ENCODE peak calls at places on chromosomes 7 and 10, in six cellular contexts. R, I, O, C, W and H are unnamed samples.

GRCh38 chr10:13633689-13634088 is 46.9 kb downstream of the PRPF18 start:
- DNase-seq in R (no peak), I (no peak), O (no peak), C (peak; percentile 90), W (no peak), H (no peak)

GRCh38 chr10:24240001-24240751 is 31.2 kb downstream of the KIAA1217 start:
- DNase-seq in R (no peak), I (no peak), O (no peak), C (peak; percentile 58), W (no peak), H (peak; percentile 33)

GRCh38 chr7:107660381-107661080 is at the start of gene SLC26A4:
- DNase-seq in R (no peak), I (no peak), O (peak; percentile 5), C (no peak), W (no peak), H (no peak)

GRCh38 chr7:43838201-43838659 is 31.1 kb downstream of the MRPS24 start:
- DNase-seq in R (no peak), I (no peak), O (no peak), C (no peak), W (no peak), H (no peak)

GRCh38 chr10:4947635-4948596 is 15.3 kb upstream of the AKR1C1 start:
- DNase-seq in R (no peak), I (no peak), O (no peak), C (peak; percentile 94), W (no peak), H (peak; percentile 20)

GRCh38 chr10:116211682-116212081 is 61.3 kb downstream of the GFRA1 start:
- DNase-seq in R (no peak), I (no peak), O (no peak), C (no peak), W (no peak), H (no peak)

GRCh38 chr10:123194056-123194455 is 39.9 kb downstream of the BUB3 start:
- DNase-seq in R (no peak), I (no peak), O (no peak), C (no peak), W (no peak), H (no peak)

GRCh38 chr10:86340176-86340990 is 26.2 kb downstream of the GRID1 start:
- DNase-seq in R (no peak), I (no peak), O (no peak), C (no peak), W (no peak), H (no peak)

GRCh38 chr7:101200504-101200861 is 353 bp downstream of the MOGAT3 start:
- DNase-seq in R (no peak), I (no peak), O (no peak), C (no peak), W (no peak), H (no peak)

GRCh38 chr7:7641129-7641663 is 644 bp downstream of the UMAD1 start:
- DNase-seq in R (no peak), I (no peak), O (no peak), C (peak; percentile 25), W (no peak), H (peak; percentile 9)

GRCh38 chr10:93852721-93853120 is 41.1 kb upstream of the SLC35G1 start:
- DNase-seq in R (no peak), I (no peak), O (no peak), C (no peak), W (peak; percentile 69), H (no peak)

GRCh38 chr10:96863922-96864543 is 31.9 kb downstream of the LCOR start:
- DNase-seq in R (no peak), I (no peak), O (no peak), C (peak; percentile 58), W (no peak), H (no peak)